ENCODE peak calls at places on chromosome 17, in nine cellular contexts. X is H9, Z is Karpas-422, F is K562, V is colonic mucosa, G is MM.1S, M is fibroblast of lung, I is IMR-90, D is neuronal stem cell. J is an unnamed sample. For H3K9me3 and H3K4me1, the result is how much of the 10 kb centered on the place peaks cover.

GRCh38 chr17:40399185-40399584 is 18.5 kb downstream of the TOP2A start:
- DNase-seq in X (no peak), Z (peak), F (peak), V (no peak), G (peak), M (peak), I (peak), D (no peak), J (peak)

GRCh38 chr17:33987162-33987561 is 267.9 kb upstream of the CCL2 start:
- DNase-seq in X (no peak), Z (no peak), F (no peak), V (peak), G (no peak), M (no peak), I (no peak), D (no peak), J (no peak)

GRCh38 chr17:17781591-17782424 is 55.0 kb downstream of the SREBF1 start:
- DNase-seq in X (peak), Z (peak), F (no peak), V (peak), G (no peak), M (peak), I (peak), D (peak), J (peak)

GRCh38 chr17:46194393-46195216 is 1.4 kb upstream of the KANSL1 start:
- DNase-seq in X (no peak), Z (peak), F (peak), V (peak), G (peak), M (peak), I (peak), D (no peak), J (peak)

GRCh38 chr17:39746145-39746461 is 8.4 kb downstream of the GRB7 start:
- DNase-seq in X (no peak), Z (no peak), F (no peak), V (no peak), G (no peak), M (no peak), I (no peak), D (no peak), J (no peak)

GRCh38 chr17:67280279-67280678 is 35.3 kb upstream of the HELZ start:
- DNase-seq in X (no peak), Z (no peak), F (no peak), V (no peak), G (no peak), M (peak), I (peak), D (no peak), J (no peak)

GRCh38 chr17:6269474-6269873 is 165.4 kb downstream of the AIPL1 start:
- DNase-seq in X (peak), Z (peak), F (peak), V (peak), G (peak), M (peak), I (peak), D (peak), J (peak)

GRCh38 chr17:13635951-13636350 is 34.2 kb upstream of the HS3ST3A1 start:
- DNase-seq in X (no peak), Z (no peak), F (no peak), V (no peak), G (no peak), M (no peak), I (no peak), D (no peak), J (no peak)

GRCh38 chr17:50152736-50153135 is 2.3 kb upstream of the PPP1R9B start:
- DNase-seq in X (no peak), Z (no peak), F (no peak), V (no peak), G (no peak), M (no peak), I (no peak), D (no peak), J (no peak)

GRCh38 chr17:17104494-17104893 is 62.2 kb downstream of the MPRIP start:
- DNase-seq in X (no peak), Z (no peak), F (no peak), V (no peak), G (no peak), M (no peak), I (no peak), D (no peak), J (no peak)

GRCh38 chr17:38343608-38343980 is at the start of gene GPR179:
- DNase-seq in X (no peak), Z (no peak), F (no peak), V (no peak), G (no peak), M (no peak), I (no peak), D (no peak), J (no peak)

GRCh38 chr17:33039874-33040273 is 48.2 kb downstream of the SPACA3 start:
- DNase-seq in X (no peak), Z (no peak), F (no peak), V (peak), G (no peak), M (peak), I (peak), D (no peak), J (no peak)

GRCh38 chr17:50139950-50140885 is 10.3 kb upstream of the SAMD14 start:
- DNase-seq in X (peak), Z (peak), F (peak), V (peak), G (peak), M (peak), I (peak), D (no peak), J (peak)

GRCh38 chr17:5467416-5467815 is 1.4 kb downstream of the DHX33 start:
- DNase-seq in X (no peak), Z (no peak), F (no peak), V (no peak), G (no peak), M (no peak), I (no peak), D (no peak), J (peak)

GRCh38 chr17:17060001-17060929 is 18.0 kb downstream of the MPRIP start:
- DNase-seq in X (peak), Z (no peak), F (no peak), V (no peak), G (no peak), M (no peak), I (no peak), D (no peak), J (no peak)

GRCh38 chr17:34090593-34090992 is 164.5 kb upstream of the CCL2 start:
- DNase-seq in X (no peak), Z (no peak), F (no peak), V (no peak), G (no peak), M (no peak), I (no peak), D (no peak), J (no peak)

GRCh38 chr17:50270430-50271172 is 3.7 kb upstream of the TMEM92 start:
- DNase-seq in X (peak), Z (no peak), F (no peak), V (peak), G (no peak), M (peak), I (peak), D (no peak), J (peak)

GRCh38 chr17:72754513-72754912 is 338.0 kb downstream of the SLC39A11 start:
- DNase-seq in X (no peak), Z (no peak), F (no peak), V (no peak), G (no peak), M (no peak), I (peak), D (no peak), J (no peak)

GRCh38 chr17:17900615-17901520 is 64.1 kb upstream of the SREBF1 start:
- DNase-seq in X (no peak), Z (no peak), F (no peak), V (peak), G (no peak), M (peak), I (peak), D (no peak), J (no peak)

GRCh38 chr17:30005709-30006320 is 64.4 kb downstream of the EFCAB5 start:
- DNase-seq in X (no peak), Z (no peak), F (peak), V (no peak), G (no peak), M (peak), I (peak), D (no peak), J (no peak)

GRCh38 chr17:64615025-64615677 is 47.0 kb downstream of the SMURF2 start:
- DNase-seq in X (no peak), Z (no peak), F (no peak), V (no peak), G (no peak), M (peak), I (peak), D (no peak), J (no peak)

GRCh38 chr17:39730095-39730921 is at the start of gene MIEN1:
- DNase-seq in X (peak), Z (peak), F (peak), V (peak), G (peak), M (peak), I (peak), D (peak), J (peak)

GRCh38 chr17:74211141-74211928 is 2.0 kb upstream of the TTYH2 start:
- DNase-seq in X (peak), Z (no peak), F (peak), V (no peak), G (no peak), M (peak), I (no peak), D (no peak), J (peak)

GRCh38 chr17:34739386-34739785 is 160.0 kb downstream of the TMEM132E start:
- DNase-seq in X (peak), Z (no peak), F (no peak), V (no peak), G (no peak), M (no peak), I (no peak), D (no peak), J (no peak)

GRCh38 chr17:21029032-21029431 is 13.8 kb downstream of the USP22 start:
- DNase-seq in X (no peak), Z (no peak), F (no peak), V (no peak), G (no peak), M (peak), I (peak), D (no peak), J (no peak)

GRCh38 chr17:47937915-47938314 is 3.5 kb upstream of the PNPO start:
- DNase-seq in X (no peak), Z (no peak), F (no peak), V (no peak), G (no peak), M (no peak), I (no peak), D (no peak), J (no peak)

GRCh38 chr17:76716146-76716833 is 5.5 kb upstream of the MXRA7 start:
- DNase-seq in X (no peak), Z (no peak), F (peak), V (no peak), G (no peak), M (peak), I (peak), D (no peak), J (no peak)

GRCh38 chr17:4679652-4680051 is 24.3 kb downstream of the PELP1 start:
- DNase-seq in X (no peak), Z (peak), F (no peak), V (no peak), G (no peak), M (peak), I (peak), D (no peak), J (no peak)

GRCh38 chr17:49404906-49405305 is 9.8 kb downstream of the PHB1 start:
- DNase-seq in X (no peak), Z (no peak), F (no peak), V (no peak), G (no peak), M (no peak), I (no peak), D (no peak), J (no peak)

GRCh38 chr17:57296231-57296630 is 39.9 kb downstream of the MSI2 start:
- DNase-seq in X (no peak), Z (no peak), F (no peak), V (no peak), G (no peak), M (no peak), I (no peak), D (no peak), J (no peak)

GRCh38 chr17:34763727-34764665 is 184.6 kb downstream of the TMEM132E start:
- DNase-seq in X (peak), Z (no peak), F (no peak), V (no peak), G (no peak), M (no peak), I (peak), D (no peak), J (no peak)

GRCh38 chr17:43393944-43394482 is 4.8 kb upstream of the ARL4D start:
- DNase-seq in X (peak), Z (peak), F (peak), V (peak), G (peak), M (peak), I (peak), D (peak), J (peak)

GRCh38 chr17:68228817-68229570 is 18.8 kb upstream of the AMZ2 start:
- DNase-seq in X (no peak), Z (no peak), F (no peak), V (no peak), G (no peak), M (no peak), I (no peak), D (no peak), J (no peak)

GRCh38 chr17:41058741-41059140 is 1.2 kb downstream of the KRTAP2-3 start:
- DNase-seq in X (no peak), Z (no peak), F (no peak), V (no peak), G (no peak), M (no peak), I (peak), D (no peak), J (no peak)

GRCh38 chr17:38602862-38603785 is 2.6 kb downstream of the SRCIN1 start:
- DNase-seq in X (no peak), Z (peak), F (no peak), V (no peak), G (no peak), M (no peak), I (no peak), D (no peak), J (peak)

GRCh38 chr17:69269174-69269998 is 40.8 kb upstream of the ABCA10 start:
- DNase-seq in X (no peak), Z (no peak), F (no peak), V (no peak), G (no peak), M (peak), I (peak), D (no peak), J (no peak)

GRCh38 chr17:70235252-70235651 is 65.9 kb downstream of the KCNJ2 start:
- DNase-seq in X (no peak), Z (no peak), F (no peak), V (no peak), G (no peak), M (no peak), I (no peak), D (no peak), J (no peak)

GRCh38 chr17:58641937-58642336 is 49.9 kb downstream of the TEX14 start:
- DNase-seq in X (no peak), Z (no peak), F (no peak), V (no peak), G (no peak), M (no peak), I (no peak), D (no peak), J (no peak)

DNA sequence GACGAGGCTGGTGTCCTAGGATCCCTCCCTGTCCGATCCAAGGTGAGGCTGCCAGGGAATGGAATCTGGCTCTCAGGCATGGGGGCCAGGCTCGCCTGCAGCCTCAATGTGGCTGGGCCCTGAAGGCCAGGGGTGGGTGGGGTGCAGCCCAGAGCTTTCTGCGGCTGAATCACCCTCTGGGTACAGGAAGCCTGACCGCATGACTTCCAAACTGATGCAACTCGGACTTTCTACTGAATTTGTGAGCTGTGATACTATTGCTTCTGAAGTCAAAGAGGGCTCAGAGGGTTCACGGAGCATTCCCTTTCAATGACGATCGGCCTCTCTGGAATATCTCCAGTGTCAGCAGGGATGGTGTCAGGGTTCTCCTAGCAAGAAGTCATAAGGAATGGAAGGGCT is 123.7 kb downstream of the METRNL start:
- DNase-seq in X (no peak), Z (no peak), F (no peak), V (peak), G (no peak), M (peak), I (peak), D (no peak), J (no peak)
- H3K9me3 ChIP-seq in X (under half), Z (under half), F (under half), V (under half), G (under half), M (under half), I (under half), D (under half), J (under half)

GRCh38 chr17:78341559-78342437 is 18.1 kb downstream of the SOCS3 start:
- DNase-seq in X (peak), Z (no peak), F (peak), V (peak), G (no peak), M (peak), I (peak), D (peak), J (peak)
- H3K9ac ChIP-seq in X (no peak), Z (no peak), F (peak), V (peak), G (no peak), M (peak), I (peak), D (peak), J (no peak)

DNA sequence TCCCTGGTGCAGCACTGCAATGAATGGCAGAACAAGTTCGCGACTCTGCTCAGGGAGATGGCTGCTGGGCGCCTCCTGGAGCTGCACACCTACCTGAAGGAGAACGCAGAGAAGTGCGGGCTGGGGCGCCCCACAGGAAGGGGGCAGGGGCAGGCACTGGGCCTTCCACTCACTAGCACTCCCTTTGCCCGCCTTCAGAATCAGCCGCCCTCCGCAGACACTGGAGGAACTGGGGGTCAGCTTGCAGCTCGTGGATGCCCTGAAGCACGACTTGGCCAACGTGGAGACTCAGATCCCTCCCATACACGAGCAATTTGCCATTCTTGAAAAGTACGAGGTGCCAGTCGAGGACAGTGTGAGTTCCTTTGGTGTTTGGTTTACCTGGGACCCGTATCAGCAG is 46.4 kb downstream of the DNAH2 start:
- DNase-seq in X (no peak), Z (no peak), F (no peak), V (no peak), G (no peak), M (no peak), I (no peak), D (no peak), J (no peak)
- H3K4me1 ChIP-seq in X (under half), Z (under half), F (under half), V (under half), G (under half), M (under half), I (under half), D (under half), J (under half)

GRCh38 chr17:27065588-27065987 is 228.3 kb upstream of the WSB1 start:
- DNase-seq in X (no peak), Z (no peak), F (no peak), V (no peak), G (no peak), M (no peak), I (no peak), D (no peak), J (no peak)

GRCh38 chr17:27069842-27070508 is 223.9 kb upstream of the WSB1 start:
- DNase-seq in X (no peak), Z (no peak), F (no peak), V (no peak), G (no peak), M (no peak), I (no peak), D (no peak), J (no peak)

GRCh38 chr17:27070836-27071235 is 223.1 kb upstream of the WSB1 start:
- DNase-seq in X (no peak), Z (no peak), F (no peak), V (no peak), G (no peak), M (no peak), I (no peak), D (no peak), J (no peak)

DNA sequence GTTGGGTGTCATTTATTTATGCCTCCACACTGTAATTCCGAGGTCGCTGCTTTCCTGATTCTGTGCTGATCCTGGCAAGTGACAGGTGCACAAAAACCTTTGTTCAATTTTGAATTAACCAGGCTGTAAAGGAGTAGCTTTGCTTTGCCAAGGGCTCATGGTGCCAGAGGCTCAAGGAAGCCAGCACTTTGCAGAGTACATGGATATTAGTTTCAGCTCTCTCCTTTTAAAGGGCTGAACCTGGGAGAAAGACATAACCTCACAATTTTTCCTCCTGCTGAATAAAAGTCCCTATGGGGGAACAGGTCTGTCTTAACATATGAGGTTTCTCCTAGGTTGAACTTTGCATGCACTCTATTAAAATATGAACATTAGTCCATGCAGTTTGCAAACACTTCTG is 227.6 kb upstream of the WSB1 start:
- DNase-seq in X (no peak), Z (no peak), F (no peak), V (no peak), G (no peak), M (no peak), I (no peak), D (no peak), J (no peak)
- H3K9me3 ChIP-seq in X (half or more), Z (under half), F (under half), V (under half), G (under half), M (under half), I (under half), D (under half), J (half or more)

GRCh38 chr17:35789044-35789443 is 6.4 kb downstream of the MMP28 start:
- DNase-seq in X (no peak), Z (no peak), F (no peak), V (no peak), G (no peak), M (no peak), I (no peak), D (no peak), J (no peak)

GRCh38 chr17:35790826-35791225 is 4.6 kb downstream of the MMP28 start:
- DNase-seq in X (no peak), Z (no peak), F (no peak), V (no peak), G (no peak), M (no peak), I (no peak), D (no peak), J (no peak)

GRCh38 chr17:35793257-35793656 is 2.2 kb downstream of the MMP28 start:
- DNase-seq in X (peak), Z (no peak), F (no peak), V (peak), G (no peak), M (no peak), I (no peak), D (no peak), J (no peak)

GRCh38 chr17:35788504-35788998 is 6.9 kb downstream of the MMP28 start:
- DNase-seq in X (no peak), Z (no peak), F (no peak), V (no peak), G (no peak), M (peak), I (peak), D (no peak), J (no peak)

DNA sequence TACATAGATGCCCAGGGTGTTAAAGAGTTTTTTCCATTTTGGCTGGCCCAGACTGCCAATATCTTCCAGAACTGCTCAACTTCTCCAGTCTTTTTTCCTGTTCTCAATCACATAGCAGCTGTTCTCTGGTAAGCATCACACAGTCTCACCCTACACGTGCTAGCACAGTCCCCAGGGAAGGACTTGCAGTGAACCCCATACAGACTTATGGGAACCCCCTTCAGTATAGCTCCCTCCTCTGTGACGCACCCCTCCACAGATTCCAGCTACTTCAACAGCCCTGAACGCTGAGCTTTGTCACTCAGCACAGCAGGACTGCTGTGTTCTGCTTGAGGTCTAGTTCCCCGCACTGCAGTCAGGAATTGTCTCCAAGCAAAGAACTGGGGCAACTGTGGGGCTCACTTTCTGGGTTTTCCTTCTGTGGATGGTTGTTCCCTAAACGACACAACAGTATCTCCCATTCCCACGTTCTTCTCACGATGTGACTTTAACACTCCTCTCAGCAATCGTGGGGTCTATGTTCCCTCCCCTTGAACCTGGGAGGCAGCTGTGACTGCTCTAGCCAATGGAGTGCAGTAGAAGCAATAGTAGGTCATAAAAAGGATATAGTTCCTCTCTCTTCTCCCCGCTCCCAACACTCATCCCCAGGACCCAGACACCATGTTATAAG is 3.6 kb downstream of the MMP28 start:
- DNase-seq in X (no peak), Z (no peak), F (no peak), V (no peak), G (no peak), M (no peak), I (no peak), D (no peak), J (no peak)
- H3K9ac ChIP-seq in X (no peak), Z (no peak), F (no peak), V (no peak), G (no peak), M (no peak), I (no peak), D (no peak), J (no peak)